ENCODE peak calls at places on chromosomes 7 and 10, in four cellular contexts. One of them, this sample, is unnamed.

GRCh38 chr7:158676171-158676840 is 28.3 kb downstream of the NCAPG2 start:
- DNase-seq in H9: no peak
- DNase-seq in stomach: no peak
- DNase-seq in epithelial cell of esophagus: no peak
- DNase-seq in this sample: no peak

GRCh38 chr10:13792011-13792410 is 205.2 kb downstream of the PRPF18 start:
- DNase-seq in epithelial cell of esophagus: no peak
- DNase-seq in stomach: peak
- DNase-seq in H9: no peak
- DNase-seq in this sample: no peak

GRCh38 chr7:24737281-24737680 is 20.0 kb downstream of the GSDME start:
- DNase-seq in H9: no peak
- DNase-seq in epithelial cell of esophagus: no peak
- DNase-seq in stomach: no peak
- DNase-seq in this sample: no peak

GRCh38 chr7:7424151-7424873 is 111.4 kb downstream of the COL28A1 start:
- DNase-seq in H9: peak
- DNase-seq in epithelial cell of esophagus: peak
- DNase-seq in stomach: peak
- DNase-seq in this sample: no peak

GRCh38 chr10:103512166-103512565 is 18.7 kb downstream of the NEURL1 start:
- DNase-seq in stomach: no peak
- DNase-seq in epithelial cell of esophagus: no peak
- DNase-seq in H9: peak
- DNase-seq in this sample: peak

GRCh38 chr7:123242467-123243097 is 42.8 kb upstream of the SLC13A1 start:
- DNase-seq in H9: no peak
- DNase-seq in epithelial cell of esophagus: peak
- DNase-seq in stomach: no peak
- DNase-seq in this sample: no peak

GRCh38 chr7:116354546-116355422 is 144.4 kb downstream of the TES start:
- DNase-seq in stomach: peak
- DNase-seq in epithelial cell of esophagus: peak
- DNase-seq in H9: peak
- DNase-seq in this sample: no peak

GRCh38 chr10:8392216-8392615 is 337.7 kb downstream of the GATA3 start:
- DNase-seq in stomach: no peak
- DNase-seq in epithelial cell of esophagus: peak
- DNase-seq in H9: no peak
- DNase-seq in this sample: no peak

GRCh38 chr7:90629306-90629918 is 33.3 kb downstream of the CDK14 start:
- DNase-seq in epithelial cell of esophagus: peak
- DNase-seq in H9: no peak
- DNase-seq in stomach: no peak
- DNase-seq in this sample: no peak

GRCh38 chr10:60871215-60871614 is 72.8 kb downstream of the RHOBTB1 start:
- DNase-seq in H9: no peak
- DNase-seq in epithelial cell of esophagus: no peak
- DNase-seq in stomach: no peak
- DNase-seq in this sample: no peak

GRCh38 chr10:98195132-98195531 is 60.7 kb downstream of the R3HCC1L start:
- DNase-seq in epithelial cell of esophagus: no peak
- DNase-seq in H9: no peak
- DNase-seq in stomach: no peak
- DNase-seq in this sample: no peak

GRCh38 chr7:26156454-26157365 is 4.7 kb downstream of the NFE2L3 start:
- DNase-seq in stomach: no peak
- DNase-seq in epithelial cell of esophagus: peak
- DNase-seq in H9: no peak
- DNase-seq in this sample: no peak

GRCh38 chr10:94225589-94225988 is 137.2 kb downstream of the NOC3L start:
- DNase-seq in stomach: no peak
- DNase-seq in H9: no peak
- DNase-seq in epithelial cell of esophagus: peak
- DNase-seq in this sample: no peak

GRCh38 chr7:30169585-30169978 is 34.8 kb downstream of the MTURN start:
- DNase-seq in stomach: no peak
- DNase-seq in H9: no peak
- DNase-seq in epithelial cell of esophagus: no peak
- DNase-seq in this sample: no peak

GRCh38 chr7:68176974-68177373 is 1180.3 kb downstream of the TYW1 start:
- DNase-seq in epithelial cell of esophagus: peak
- DNase-seq in stomach: peak
- DNase-seq in H9: peak
- DNase-seq in this sample: no peak

GRCh38 chr7:26292768-26293560 is 1.3 kb downstream of the SNX10 start:
- DNase-seq in epithelial cell of esophagus: no peak
- DNase-seq in H9: peak
- DNase-seq in stomach: no peak
- DNase-seq in this sample: no peak

GRCh38 chr7:26187380-26188290 is 12.9 kb downstream of the HNRNPA2B1 start:
- DNase-seq in stomach: no peak
- DNase-seq in H9: peak
- DNase-seq in epithelial cell of esophagus: no peak
- DNase-seq in this sample: no peak

GRCh38 chr7:148260605-148261004 is 330.0 kb upstream of the C7orf33 start:
- DNase-seq in epithelial cell of esophagus: no peak
- DNase-seq in stomach: no peak
- DNase-seq in H9: no peak
- DNase-seq in this sample: no peak

GRCh38 chr7:38825721-38826440 is 83.1 kb downstream of the VPS41 start:
- DNase-seq in stomach: no peak
- DNase-seq in epithelial cell of esophagus: no peak
- DNase-seq in H9: no peak
- DNase-seq in this sample: no peak

GRCh38 chr7:100195222-100195621 is 17.5 kb downstream of the STAG3 start:
- DNase-seq in stomach: no peak
- DNase-seq in epithelial cell of esophagus: no peak
- DNase-seq in H9: no peak
- DNase-seq in this sample: no peak

GRCh38 chr7:23680417-23681405 is 712 bp downstream of the FAM221A start:
- DNase-seq in H9: peak
- DNase-seq in epithelial cell of esophagus: peak
- DNase-seq in stomach: peak
- DNase-seq in this sample: no peak

GRCh38 chr10:63210611-63211196 is 77.6 kb downstream of the NRBF2 start:
- DNase-seq in H9: no peak
- DNase-seq in epithelial cell of esophagus: no peak
- DNase-seq in stomach: no peak
- DNase-seq in this sample: no peak

GRCh38 chr10:112732277-112732891 is 217.7 kb upstream of the TCF7L2 start:
- DNase-seq in H9: no peak
- DNase-seq in stomach: no peak
- DNase-seq in epithelial cell of esophagus: peak
- DNase-seq in this sample: no peak

GRCh38 chr7:105621617-105622016 is 40.3 kb upstream of the EFCAB10 start:
- DNase-seq in stomach: no peak
- DNase-seq in H9: peak
- DNase-seq in epithelial cell of esophagus: no peak
- DNase-seq in this sample: no peak

GRCh38 chr7:138880881-138881577 is 83.0 kb upstream of the ATP6V0A4 start:
- DNase-seq in epithelial cell of esophagus: no peak
- DNase-seq in stomach: peak
- DNase-seq in H9: no peak
- DNase-seq in this sample: no peak

GRCh38 chr10:94085766-94086437 is 92.2 kb downstream of the PLCE1 start:
- DNase-seq in stomach: no peak
- DNase-seq in H9: no peak
- DNase-seq in epithelial cell of esophagus: no peak
- DNase-seq in this sample: no peak

GRCh38 chr10:36602374-36602773 is 523.0 kb upstream of the ANKRD30A start:
- DNase-seq in stomach: no peak
- DNase-seq in epithelial cell of esophagus: peak
- DNase-seq in H9: no peak
- DNase-seq in this sample: no peak

GRCh38 chr7:113371376-113372043 is 253.2 kb upstream of the SMIM30 start:
- DNase-seq in H9: no peak
- DNase-seq in epithelial cell of esophagus: no peak
- DNase-seq in stomach: no peak
- DNase-seq in this sample: no peak

GRCh38 chr7:104124469-104124868 is 83.3 kb downstream of the ORC5 start:
- DNase-seq in H9: no peak
- DNase-seq in stomach: no peak
- DNase-seq in epithelial cell of esophagus: no peak
- DNase-seq in this sample: no peak

DNA sequence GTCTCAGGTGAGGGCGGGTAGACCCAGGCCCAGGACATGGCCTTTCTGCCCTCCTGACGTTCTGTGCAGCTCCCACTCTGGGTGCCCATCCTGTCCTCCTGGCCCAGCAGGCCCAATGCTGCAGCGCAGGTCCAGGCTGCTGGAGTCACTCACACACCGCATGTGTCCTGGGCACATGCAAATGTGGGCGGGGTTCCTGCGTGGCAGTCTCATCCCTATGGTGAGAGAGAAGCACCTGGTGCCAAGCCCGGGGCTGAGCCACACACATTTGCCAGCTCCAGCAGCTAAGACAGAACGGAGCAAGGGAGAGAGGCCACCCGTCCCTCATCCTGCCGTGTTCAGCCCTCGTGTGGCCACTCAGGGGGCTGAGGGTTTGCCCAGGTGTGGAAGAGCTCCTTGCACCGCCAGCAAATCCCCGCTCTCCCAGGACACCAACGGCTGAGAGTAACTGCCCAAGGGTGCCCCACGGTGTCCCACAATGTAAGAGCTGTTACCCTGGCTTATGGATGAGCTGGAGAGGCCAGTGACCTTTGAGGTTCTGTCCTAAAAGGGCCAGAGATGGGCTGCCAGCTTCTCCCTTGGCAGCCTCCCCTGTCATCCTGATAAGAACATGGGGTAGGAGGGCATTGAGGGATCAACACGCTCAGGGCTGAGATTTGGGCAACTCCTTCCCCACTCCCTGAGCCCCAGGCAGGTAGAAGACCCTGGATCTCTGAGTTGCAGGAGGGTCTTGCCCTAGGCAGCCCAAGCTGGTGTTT is 4.4 kb downstream of the FUOM start:
- DNase-seq in epithelial cell of esophagus: no peak
- DNase-seq in stomach: no peak
- DNase-seq in H9: no peak
- DNase-seq in this sample: no peak
- TF ChIP-seq CTCF in epithelial cell of esophagus: no peak
- TF ChIP-seq CTCF in stomach: no peak
- TF ChIP-seq CTCF in H9: no peak
- TF ChIP-seq CTCF in this sample: no peak

DNA sequence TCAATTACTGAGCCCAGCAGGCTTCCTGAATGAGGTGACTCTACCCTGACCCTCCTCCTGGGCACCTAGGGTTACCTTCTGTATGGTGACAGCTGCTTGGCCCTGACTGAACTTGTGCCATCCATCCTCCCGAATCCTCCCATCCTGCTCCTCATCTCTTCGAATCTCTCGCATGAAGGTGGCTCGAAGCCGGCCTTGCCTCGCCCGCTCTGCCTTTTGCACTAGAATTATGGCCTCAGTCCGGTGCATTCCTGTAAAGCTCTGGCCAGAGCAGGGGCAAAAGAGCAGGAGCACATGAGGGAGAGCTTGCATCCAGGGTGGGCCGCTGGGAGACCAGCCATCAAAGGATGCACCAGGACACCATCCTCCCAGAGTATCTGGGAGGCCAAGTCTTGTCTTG is 7.5 kb downstream of the H2BK1 start:
- DNase-seq in H9: no peak
- DNase-seq in stomach: no peak
- DNase-seq in epithelial cell of esophagus: no peak
- DNase-seq in this sample: no peak
- TF ChIP-seq CTCF in H9: no peak
- TF ChIP-seq CTCF in stomach: no peak
- TF ChIP-seq CTCF in epithelial cell of esophagus: no peak
- TF ChIP-seq CTCF in this sample: no peak

GRCh38 chr10:48742891-48743845 is 58.5 kb downstream of the WDFY4 start:
- DNase-seq in H9: no peak
- DNase-seq in epithelial cell of esophagus: no peak
- DNase-seq in stomach: no peak
- DNase-seq in this sample: peak

GRCh38 chr10:48737866-48738265 is 53.2 kb downstream of the WDFY4 start:
- DNase-seq in stomach: no peak
- DNase-seq in epithelial cell of esophagus: peak
- DNase-seq in H9: no peak
- DNase-seq in this sample: no peak

GRCh38 chr10:48735836-48736390 is 51.2 kb downstream of the WDFY4 start:
- DNase-seq in epithelial cell of esophagus: no peak
- DNase-seq in stomach: no peak
- DNase-seq in H9: no peak
- DNase-seq in this sample: peak

GRCh38 chr10:48739141-48739540 is 54.5 kb downstream of the WDFY4 start:
- DNase-seq in stomach: no peak
- DNase-seq in epithelial cell of esophagus: no peak
- DNase-seq in H9: no peak
- DNase-seq in this sample: no peak

GRCh38 chr10:48740023-48740707 is 55.5 kb downstream of the WDFY4 start:
- DNase-seq in epithelial cell of esophagus: no peak
- DNase-seq in stomach: no peak
- DNase-seq in H9: no peak
- DNase-seq in this sample: peak
- TF ChIP-seq CTCF in epithelial cell of esophagus: no peak
- TF ChIP-seq CTCF in stomach: no peak
- TF ChIP-seq CTCF in H9: no peak
- TF ChIP-seq CTCF in this sample: no peak

GRCh38 chr10:132296671-132297443 is 10.9 kb downstream of the STK32C start:
- DNase-seq in stomach: no peak
- DNase-seq in epithelial cell of esophagus: no peak
- DNase-seq in H9: peak
- DNase-seq in this sample: no peak

GRCh38 chr10:132299381-132300336 is 8.1 kb downstream of the STK32C start:
- DNase-seq in stomach: no peak
- DNase-seq in H9: peak
- DNase-seq in epithelial cell of esophagus: no peak
- DNase-seq in this sample: no peak

GRCh38 chr10:132298038-132298935 is 9.5 kb downstream of the STK32C start:
- DNase-seq in stomach: no peak
- DNase-seq in epithelial cell of esophagus: no peak
- DNase-seq in H9: peak
- DNase-seq in this sample: no peak

GRCh38 chr10:132294561-132295320 is 13.0 kb downstream of the STK32C start:
- DNase-seq in H9: peak
- DNase-seq in epithelial cell of esophagus: no peak
- DNase-seq in stomach: no peak
- DNase-seq in this sample: no peak

GRCh38 chr10:132297521-132297920 is 10.2 kb downstream of the STK32C start:
- DNase-seq in epithelial cell of esophagus: no peak
- DNase-seq in H9: peak
- DNase-seq in stomach: no peak
- DNase-seq in this sample: no peak
- TF ChIP-seq CTCF in epithelial cell of esophagus: no peak
- TF ChIP-seq CTCF in H9: peak
- TF ChIP-seq CTCF in stomach: no peak
- TF ChIP-seq CTCF in this sample: no peak

DNA sequence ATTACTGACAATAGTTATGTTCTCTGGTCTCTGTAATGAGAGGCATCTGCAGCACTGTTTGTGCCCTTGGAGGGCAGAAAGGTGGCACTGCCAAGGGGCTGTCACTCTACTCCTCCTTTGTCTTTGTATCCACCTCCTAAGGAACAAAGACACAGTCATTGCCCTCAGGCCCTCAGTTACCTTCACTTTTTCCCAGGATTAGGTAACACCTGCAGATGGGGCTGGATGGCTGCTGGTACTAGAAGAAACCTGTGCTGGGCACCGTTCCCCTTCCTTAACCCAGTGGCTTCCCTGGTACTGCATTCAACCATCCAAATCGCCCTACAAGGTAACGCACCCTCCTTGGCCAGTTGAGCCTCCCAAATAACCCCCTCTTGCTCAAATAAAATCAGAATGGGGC is 246.9 kb upstream of the NEBL start:
- DNase-seq in epithelial cell of esophagus: peak
- DNase-seq in H9: peak
- DNase-seq in stomach: no peak
- DNase-seq in this sample: no peak
- TF ChIP-seq CTCF in epithelial cell of esophagus: no peak
- TF ChIP-seq CTCF in H9: no peak
- TF ChIP-seq CTCF in stomach: no peak
- TF ChIP-seq CTCF in this sample: no peak

This sample was measured in vagina.